ENCODE peak calls at places on chromosome 9, in six cellular contexts. Z is pancreas, G is IMR-90, R is suprapubic skin, E is GM20000, V is foreskin fibroblast. H is an unnamed sample.

GRCh38 chr9:100554935-100555401 is 22.9 kb upstream of the CAVIN4 start:
- DNase-seq in Z (no peak), E (no peak), V (peak), R (no peak), G (peak), H (no peak)

GRCh38 chr9:89021154-89021803 is 30.0 kb downstream of the S1PR3 start:
- DNase-seq in G (peak), Z (no peak), E (no peak), V (peak), R (no peak), H (no peak)

GRCh38 chr9:1871486-1872181 is 143.5 kb upstream of the SMARCA2 start:
- DNase-seq in V (no peak), G (no peak), R (no peak), Z (no peak), E (no peak), H (no peak)

GRCh38 chr9:100466828-100467220 is 6.1 kb upstream of the TMEFF1 start:
- DNase-seq in R (no peak), V (no peak), G (no peak), E (no peak), Z (no peak), H (no peak)

GRCh38 chr9:136799854-136800657 is 3.9 kb downstream of the CCDC183 start:
- DNase-seq in V (no peak), E (peak), R (no peak), G (peak), Z (peak), H (peak)

GRCh38 chr9:129962889-129963703 is 79.9 kb downstream of the FNBP1 start:
- DNase-seq in G (peak), R (no peak), V (peak), Z (no peak), E (peak), H (no peak)

GRCh38 chr9:105079457-105079856 is 151.5 kb upstream of the ABCA1 start:
- DNase-seq in V (no peak), E (no peak), G (no peak), Z (no peak), R (no peak), H (no peak)

GRCh38 chr9:94065535-94065961 is 18.7 kb upstream of the PTPDC1 start:
- DNase-seq in G (peak), E (peak), R (peak), Z (peak), V (peak), H (peak)

GRCh38 chr9:137727716-137728115 is 108.9 kb downstream of the EHMT1 start:
- DNase-seq in Z (no peak), E (no peak), R (no peak), G (no peak), V (no peak), H (no peak)

GRCh38 chr9:128550770-128551651 is 1.4 kb upstream of the SPTAN1 start:
- DNase-seq in Z (no peak), R (no peak), V (no peak), E (no peak), G (peak), H (no peak)

GRCh38 chr9:18122156-18122555 is 351.8 kb upstream of the ADAMTSL1 start:
- DNase-seq in E (no peak), R (no peak), G (peak), V (peak), Z (no peak), H (no peak)

GRCh38 chr9:97292200-97292599 is 15.3 kb upstream of the CCDC180 start:
- DNase-seq in G (no peak), V (no peak), E (no peak), R (no peak), Z (no peak), H (no peak)

GRCh38 chr9:81557452-81557956 is 131.8 kb downstream of the TLE1 start:
- DNase-seq in R (no peak), E (no peak), Z (no peak), G (no peak), V (no peak), H (no peak)

GRCh38 chr9:127428348-127428747 is 4.2 kb downstream of the ZNF79 start:
- DNase-seq in V (no peak), E (no peak), G (no peak), Z (no peak), R (no peak), H (no peak)

GRCh38 chr9:115691686-115692085 is 461.9 kb upstream of the PAPPA start:
- DNase-seq in V (peak), G (peak), R (no peak), Z (no peak), E (no peak), H (no peak)

GRCh38 chr9:99183616-99184015 is 38.1 kb downstream of the ALG2 start:
- DNase-seq in E (no peak), Z (no peak), V (no peak), R (no peak), G (no peak), H (no peak)

GRCh38 chr9:5326187-5326586 is 13.5 kb downstream of the RLN1 start:
- DNase-seq in Z (no peak), V (no peak), E (no peak), G (no peak), R (no peak), H (no peak)

GRCh38 chr9:119689879-119690278 is 320.6 kb upstream of the BRINP1 start:
- DNase-seq in G (no peak), E (no peak), R (no peak), V (no peak), Z (no peak), H (no peak)

GRCh38 chr9:70639853-70640814 is 225.7 kb upstream of the KLF9 start:
- DNase-seq in Z (no peak), V (peak), R (no peak), G (peak), E (no peak), H (no peak)

GRCh38 chr9:114266969-114267368 is 55.9 kb upstream of the ORM1 start:
- DNase-seq in R (no peak), V (no peak), E (no peak), G (peak), Z (no peak), H (no peak)

GRCh38 chr9:114264806-114265550 is 57.9 kb upstream of the ORM1 start:
- DNase-seq in G (no peak), V (no peak), R (no peak), E (no peak), Z (no peak), H (no peak)

GRCh38 chr9:114261026-114261425 is 61.9 kb upstream of the ORM1 start:
- DNase-seq in E (no peak), R (no peak), G (no peak), Z (no peak), V (no peak), H (no peak)

GRCh38 chr9:114261987-114262386 is 60.9 kb upstream of the ORM1 start:
- DNase-seq in R (no peak), E (no peak), Z (no peak), G (no peak), V (no peak), H (no peak)

DNA sequence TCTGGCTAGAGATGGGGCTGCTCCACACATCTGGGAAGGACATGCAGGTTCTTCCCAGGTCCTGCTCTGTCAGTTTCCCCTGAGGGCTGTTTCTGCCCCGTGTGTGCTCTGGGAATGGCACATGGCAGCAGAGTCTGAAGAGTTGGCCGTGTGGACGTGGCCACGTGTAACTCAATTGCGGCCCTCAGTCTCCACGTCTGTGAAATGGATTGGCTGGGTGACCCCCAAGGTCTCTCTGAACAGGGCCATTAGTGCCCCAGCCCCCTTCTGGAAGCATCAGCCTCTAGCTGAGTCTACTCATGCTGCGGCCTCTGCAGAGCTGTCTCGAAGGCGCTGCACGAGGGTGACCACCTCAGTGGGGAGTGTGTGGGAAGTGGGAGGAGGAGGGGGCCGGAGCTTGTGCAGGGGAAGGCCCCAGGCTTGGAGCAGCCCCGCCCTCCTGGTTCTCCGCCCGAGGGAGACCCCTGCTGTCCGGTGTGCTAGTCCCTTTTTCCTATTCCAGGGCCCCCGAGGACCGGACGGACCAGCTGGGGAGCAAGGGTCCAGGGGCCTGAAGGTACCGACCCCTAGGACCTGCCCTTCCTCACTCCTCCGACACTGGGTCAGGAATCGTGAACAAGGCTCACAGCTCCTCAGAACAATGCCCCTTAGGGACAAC is 58.9 kb upstream of the ORM1 start:
- DNase-seq in Z (no peak), E (no peak), V (no peak), R (no peak), G (no peak), H (peak)
- TF ChIP-seq CTCF in Z (no peak), E (no peak), V (peak), R (no peak), G (peak), H (no peak)

DNA sequence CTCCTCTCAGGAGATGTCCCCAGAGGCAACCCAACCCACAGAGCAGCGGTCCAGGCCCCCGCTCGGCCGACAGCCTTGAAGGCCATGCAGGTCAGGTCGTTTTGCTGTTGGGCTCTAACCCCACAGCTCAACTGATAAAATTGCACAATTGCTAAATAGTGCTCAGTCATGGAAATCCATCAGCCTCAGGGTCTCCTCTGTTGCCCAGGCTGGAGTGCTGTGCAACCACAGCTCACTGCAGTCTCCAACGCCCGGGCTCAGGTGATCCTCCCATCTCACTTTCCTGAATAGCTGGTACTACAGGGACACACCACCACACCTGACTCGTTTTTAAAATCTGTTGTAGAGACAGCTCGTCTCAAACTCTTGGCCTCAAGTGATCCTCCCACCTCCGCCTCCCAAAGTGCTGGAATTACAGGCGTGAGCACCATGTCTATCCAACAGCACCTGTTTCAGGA is 18.3 kb downstream of the BRD3OS start:
- DNase-seq in R (no peak), V (no peak), G (no peak), E (no peak), Z (no peak), H (no peak)
- TF ChIP-seq CTCF in R (no peak), V (no peak), G (no peak), E (no peak), Z (no peak), H (no peak)

GRCh38 chr9:35102465-35102768 is 514 bp downstream of the STOML2 start:
- DNase-seq in Z (no peak), G (peak), E (no peak), V (no peak), R (no peak), H (no peak)

GRCh38 chr9:35105126-35105525 is 2.2 kb upstream of the STOML2 start:
- DNase-seq in V (no peak), G (no peak), Z (no peak), R (no peak), E (no peak), H (no peak)

GRCh38 chr9:35103660-35104191 is 795 bp upstream of the STOML2 start:
- DNase-seq in E (no peak), V (no peak), R (no peak), Z (no peak), G (no peak), H (no peak)

GRCh38 chr9:35104586-35104985 is 1.7 kb upstream of the STOML2 start:
- DNase-seq in G (no peak), Z (no peak), R (no peak), V (no peak), E (no peak), H (no peak)

GRCh38 chr9:35102769-35103659 is at the start of gene STOML2:
- DNase-seq in E (peak), Z (peak), G (peak), V (peak), R (peak), H (peak)
- TF ChIP-seq CTCF in E (no peak), Z (no peak), G (no peak), V (no peak), R (no peak), H (no peak)

GRCh38 chr9:90074319-90074962 is 469.6 kb downstream of the GADD45G start:
- DNase-seq in E (no peak), R (no peak), G (no peak), Z (no peak), V (no peak), H (no peak)
- TF ChIP-seq CTCF in E (no peak), R (no peak), G (no peak), Z (no peak), V (no peak), H (no peak)

DNA sequence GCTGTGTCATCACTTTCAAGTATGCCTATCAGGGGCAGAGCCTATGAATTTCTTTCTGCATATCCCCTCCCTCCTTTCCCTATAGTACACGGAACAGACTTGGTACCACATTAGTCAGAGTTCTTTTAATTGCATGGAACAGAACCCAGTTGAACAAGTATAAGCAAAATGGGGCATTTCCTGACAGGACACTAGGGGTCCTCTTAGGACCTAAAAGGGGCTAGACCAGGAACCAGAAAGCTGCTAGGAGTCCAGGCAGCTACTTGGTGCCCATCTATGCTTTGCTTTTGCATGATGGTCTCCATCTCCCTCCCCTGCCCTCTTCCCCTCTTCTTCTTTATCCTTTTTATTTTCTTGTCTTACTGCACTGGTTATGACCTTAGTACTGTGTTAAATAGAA is 5.9 kb downstream of the BSPRY start:
- DNase-seq in E (no peak), G (peak), V (peak), Z (no peak), R (no peak), H (no peak)
- TF ChIP-seq CTCF in E (no peak), G (peak), V (no peak), Z (no peak), R (no peak), H (no peak)

GRCh38 chr9:27351438-27351837 is 54.5 kb upstream of the EQTN start:
- DNase-seq in Z (no peak), V (no peak), E (no peak), R (no peak), G (no peak), H (no peak)

GRCh38 chr9:27356446-27356845 is 59.5 kb upstream of the EQTN start:
- DNase-seq in G (no peak), Z (no peak), V (no peak), E (no peak), R (no peak), H (no peak)

GRCh38 chr9:27355166-27355565 is 58.2 kb upstream of the EQTN start:
- DNase-seq in Z (no peak), E (no peak), V (no peak), R (no peak), G (no peak), H (no peak)

GRCh38 chr9:27352457-27353188 is 55.7 kb upstream of the EQTN start:
- DNase-seq in E (no peak), Z (no peak), V (no peak), G (no peak), R (no peak), H (no peak)

GRCh38 chr9:27353405-27354229 is 56.7 kb upstream of the EQTN start:
- DNase-seq in V (no peak), Z (no peak), E (peak), G (no peak), R (no peak), H (no peak)
- TF ChIP-seq CTCF in V (no peak), Z (no peak), E (no peak), G (no peak), R (peak), H (no peak)

GRCh38 chr9:92762781-92763708 is 1.6 kb downstream of the BICD2 start:
- DNase-seq in R (no peak), E (no peak), V (no peak), Z (no peak), G (no peak), H (no peak)

GRCh38 chr9:92763721-92764380 is 782 bp downstream of the BICD2 start:
- DNase-seq in R (no peak), G (no peak), E (peak), V (no peak), Z (peak), H (no peak)

GRCh38 chr9:92764381-92764987 is at the start of gene BICD2:
- DNase-seq in Z (no peak), V (no peak), E (peak), R (no peak), G (no peak), H (no peak)

GRCh38 chr9:92767078-92768054 is 2.7 kb upstream of the BICD2 start:
- DNase-seq in V (no peak), Z (no peak), R (no peak), G (no peak), E (no peak), H (no peak)

DNA sequence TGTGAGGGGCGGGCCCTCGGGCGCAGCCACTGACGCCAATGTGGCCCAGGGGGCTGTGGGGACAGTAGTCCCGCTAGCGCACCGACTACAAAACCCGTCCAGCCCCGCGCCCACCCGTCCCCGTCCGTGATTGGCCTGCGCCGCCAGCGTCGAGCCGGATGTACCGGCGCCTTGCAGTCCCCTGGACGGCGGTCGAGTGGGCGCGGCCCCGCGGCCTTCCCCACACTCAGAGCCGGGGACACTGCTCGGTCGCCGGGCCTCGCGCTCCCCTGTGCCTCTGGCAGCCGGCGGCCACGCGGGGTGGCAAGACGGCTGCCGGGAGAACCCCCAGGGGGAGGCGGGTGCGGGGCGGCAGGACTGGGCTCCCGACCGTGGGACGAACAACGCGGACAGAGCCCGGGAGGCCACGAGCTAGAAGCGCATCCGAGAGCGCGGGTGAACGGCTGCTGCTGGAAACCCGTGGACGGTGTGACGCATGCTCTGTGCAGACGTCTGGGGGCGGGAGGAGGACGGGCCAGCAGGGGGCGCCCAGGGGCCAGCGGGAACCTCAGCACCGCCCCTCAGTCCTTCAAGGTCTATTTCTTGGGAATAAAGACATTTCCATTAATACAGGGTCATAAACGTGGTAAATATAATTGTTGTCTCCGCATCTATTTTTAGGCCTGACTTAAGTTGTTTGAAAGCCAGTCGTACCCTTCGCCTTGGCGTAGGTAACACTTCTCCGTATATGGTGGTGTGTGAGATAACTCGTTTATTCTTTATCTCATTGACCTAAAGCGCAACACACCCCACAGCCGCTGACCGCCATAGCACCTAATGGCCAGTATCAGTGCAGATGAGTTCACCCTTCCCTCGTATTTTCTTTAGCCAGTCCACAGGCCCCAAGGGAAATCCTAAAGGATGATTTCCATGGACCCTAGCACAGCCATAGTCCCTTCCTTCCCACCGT is 629 bp upstream of the BICD2 start:
- DNase-seq in V (peak), Z (peak), E (peak), G (peak), R (peak), H (peak)
- TF ChIP-seq CTCF in V (peak), Z (peak), E (peak), G (peak), R (peak), H (peak)

DNA sequence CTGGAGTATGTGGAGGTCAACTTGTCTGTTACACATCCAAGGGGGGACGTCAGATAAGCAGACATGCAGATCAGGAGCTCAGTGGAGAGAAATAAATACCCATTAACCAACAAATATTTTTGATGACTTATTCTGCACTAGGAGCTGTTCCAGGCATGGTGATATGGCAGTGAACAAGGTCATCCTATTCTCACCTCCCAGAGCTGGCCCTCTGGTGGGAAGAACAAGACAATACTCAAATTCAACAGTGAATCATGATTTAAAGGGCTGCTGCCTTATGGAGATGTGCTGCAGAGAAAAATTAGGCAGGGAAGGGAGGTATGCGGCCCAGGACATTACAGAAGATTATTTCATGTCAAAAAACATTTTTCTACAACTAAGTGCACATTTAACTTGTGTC is 36.5 kb downstream of the SYK start:
- DNase-seq in Z (no peak), V (no peak), R (no peak), G (no peak), E (no peak), H (no peak)
- TF ChIP-seq CTCF in Z (no peak), V (no peak), R (no peak), G (no peak), E (no peak), H (no peak)

GRCh38 chr9:135782946-135783345 is 81.0 kb downstream of the KCNT1 start:
- DNase-seq in Z (no peak), G (no peak), E (no peak), R (no peak), V (no peak), H (no peak)
- TF ChIP-seq CTCF in Z (no peak), G (no peak), E (no peak), R (no peak), V (no peak), H (no peak)

GRCh38 chr9:4299006-4299795 is 667 bp downstream of the GLIS3 start:
- DNase-seq in E (peak), V (peak), G (peak), R (no peak), Z (peak), H (peak)

GRCh38 chr9:4296217-4296616 is 3.7 kb downstream of the GLIS3 start:
- DNase-seq in R (no peak), V (no peak), E (no peak), G (no peak), Z (no peak), H (no peak)

GRCh38 chr9:4298255-4299005 is 1.4 kb downstream of the GLIS3 start:
- DNase-seq in V (no peak), G (peak), Z (peak), E (peak), R (peak), H (peak)

GRCh38 chr9:4297795-4298254 is 2.0 kb downstream of the GLIS3 start:
- DNase-seq in E (peak), Z (peak), V (peak), G (peak), R (peak), H (peak)

GRCh38 chr9:4297151-4297794 is 2.6 kb downstream of the GLIS3 start:
- DNase-seq in R (peak), E (peak), G (peak), Z (peak), V (peak), H (no peak)
- TF ChIP-seq CTCF in R (no peak), E (no peak), G (peak), Z (no peak), V (peak), H (no peak)